ENCODE peak calls at places on chromosomes 4 and X, in six cellular contexts. F is NCI-H2081; Q is cerebellar cortex; C is SJSA1; M is NCI-H1436; L is activated CD4-positive, CD25-positive, alpha-beta regulatory T cell. U is an unnamed sample.

GRCh38 chr4:98899277-98899676 is 29.7 kb downstream of the EIF4E start:
- DNase-seq in F (no peak), Q (no peak), C (no peak), L (no peak), M (no peak), U (no peak)

GRCh38 chrX:78625292-78625909 is 33.7 kb downstream of the RTL3 start:
- DNase-seq in M (no peak), F (no peak), L (no peak), Q (no peak), C (no peak), U (no peak)

GRCh38 chr4:126223784-126224407 is 909.1 kb downstream of the FAT4 start:
- DNase-seq in Q (peak), L (no peak), C (no peak), F (no peak), M (no peak), U (no peak)

GRCh38 chrX:24424948-24425347 is 40.1 kb upstream of the PDK3 start:
- DNase-seq in L (no peak), Q (no peak), F (no peak), M (no peak), C (no peak), U (peak)

GRCh38 chr4:128986908-128987307 is 106.4 kb downstream of the SCLT1 start:
- DNase-seq in M (no peak), Q (no peak), C (no peak), F (no peak), L (no peak), U (no peak)

GRCh38 chr4:38387348-38387747 is 276.7 kb upstream of the KLF3 start:
- DNase-seq in Q (no peak), F (no peak), L (no peak), M (peak), C (no peak), U (no peak)

GRCh38 chr4:87632469-87632868 is 17.6 kb upstream of the DMP1 start:
- DNase-seq in M (no peak), C (no peak), F (no peak), Q (no peak), L (no peak), U (no peak)

GRCh38 chr4:164779811-164780216 is 25.9 kb downstream of the SMIM31 start:
- DNase-seq in C (peak), L (no peak), M (peak), F (peak), Q (peak), U (peak)

GRCh38 chrX:48598645-48599044 is 1.4 kb downstream of the WDR13 start:
- DNase-seq in F (no peak), C (no peak), M (no peak), Q (no peak), L (no peak), U (no peak)

GRCh38 chr4:87117730-87118075 is 102.7 kb downstream of the KLHL8 start:
- DNase-seq in L (no peak), Q (no peak), M (no peak), F (no peak), C (no peak), U (no peak)

GRCh38 chrX:138748480-138748879 is 37.0 kb upstream of the FGF13 start:
- DNase-seq in F (no peak), Q (peak), C (no peak), M (no peak), L (no peak), U (no peak)

GRCh38 chr4:40918330-40918729 is 168.6 kb downstream of the NSUN7 start:
- DNase-seq in F (no peak), L (no peak), Q (peak), M (no peak), C (no peak), U (no peak)

GRCh38 chr4:154082760-154083530 is 294.1 kb upstream of the SFRP2 start:
- DNase-seq in C (no peak), L (no peak), M (no peak), Q (no peak), F (no peak), U (no peak)

GRCh38 chr4:14403132-14403531 is 599.1 kb upstream of the CPEB2 start:
- DNase-seq in F (no peak), C (no peak), M (no peak), Q (no peak), L (no peak), U (no peak)

GRCh38 chr4:160299608-160300007 is 1196.7 kb downstream of the RAPGEF2 start:
- DNase-seq in F (peak), C (no peak), L (no peak), M (no peak), Q (no peak), U (no peak)

GRCh38 chr4:173960398-173960797 is 323.1 kb downstream of the FBXO8 start:
- DNase-seq in Q (no peak), L (no peak), F (no peak), M (no peak), C (no peak), U (no peak)

GRCh38 chr4:7244343-7244680 is 52.0 kb downstream of the SORCS2 start:
- DNase-seq in F (no peak), C (no peak), Q (no peak), L (no peak), M (no peak), U (no peak)

GRCh38 chrX:119105826-119106225 is 21.8 kb downstream of the KIAA1210 start:
- DNase-seq in F (no peak), Q (no peak), M (no peak), C (peak), L (no peak), U (no peak)

GRCh38 chrX:47311857-47312774 is 58.3 kb upstream of the ZNF157 start:
- DNase-seq in F (no peak), C (peak), M (no peak), L (peak), Q (peak), U (peak)

GRCh38 chrX:154308108-154308946 is 12.7 kb downstream of the TKTL1 start:
- DNase-seq in Q (peak), M (peak), F (peak), C (peak), L (peak), U (no peak)

GRCh38 chr4:98778206-98778605 is 119.8 kb upstream of the TSPAN5 start:
- DNase-seq in Q (no peak), M (no peak), F (no peak), C (peak), L (no peak), U (no peak)